ENCODE peak calls at places on chromosomes 6 and 20, in four cellular contexts. P, L, C and J are unnamed samples. For H3K4me1, the result is how much of the 10 kb centered on the place peaks cover.

GRCh38 chr6:42093582-42094329 is 43.4 kb downstream of the TAF8 start:
- DNase-seq in P (no peak), L (no peak), C (no peak), J (peak)

GRCh38 chr6:2353412-2354137 is 108.2 kb upstream of the GMDS start:
- DNase-seq in P (peak), L (peak), C (peak), J (no peak)

GRCh38 chr20:49675368-49676151 is 38.1 kb downstream of the B4GALT5 start:
- DNase-seq in P (no peak), L (no peak), C (no peak), J (no peak)

GRCh38 chr6:90493332-90493731 is 93.5 kb downstream of the MAP3K7 start:
- DNase-seq in P (no peak), L (no peak), C (no peak), J (no peak)

GRCh38 chr6:551405-551804 is 105.5 kb downstream of the HUS1B start:
- DNase-seq in P (no peak), L (no peak), C (no peak), J (no peak)

GRCh38 chr6:109458774-109459531 is 3.4 kb upstream of the MICAL1 start:
- DNase-seq in P (peak), L (no peak), C (no peak), J (no peak)

GRCh38 chr6:21597243-21597682 is 3.7 kb downstream of the SOX4 start:
- DNase-seq in P (no peak), L (no peak), C (no peak), J (no peak)

GRCh38 chr6:113693866-113694265 is 163.3 kb upstream of the MARCKS start:
- DNase-seq in P (no peak), L (no peak), C (no peak), J (no peak)

DNA sequence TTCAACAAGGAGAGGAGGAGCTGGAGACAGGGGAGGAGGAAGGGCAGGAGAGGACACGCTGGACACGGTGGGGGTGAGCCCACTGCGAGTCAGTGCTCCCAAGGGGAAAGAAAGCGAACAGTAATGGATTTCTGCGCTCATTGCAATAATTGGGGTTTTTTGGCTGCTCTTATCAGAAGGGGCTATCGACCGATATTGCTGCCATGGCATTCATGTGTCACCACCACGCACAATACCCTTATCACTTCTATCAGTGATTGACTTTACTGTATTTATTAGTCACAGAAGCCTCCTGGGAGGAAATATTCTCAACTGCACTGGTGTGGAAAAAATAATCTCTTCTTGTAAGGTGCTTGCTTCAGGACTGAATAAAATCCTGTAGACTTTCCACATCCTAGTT is 55.8 kb downstream of the CEP43 start:
- DNase-seq in P (no peak), L (no peak), C (no peak), J (no peak)
- H3K4me3 ChIP-seq in P (no peak), L (no peak), C (no peak), J (no peak)

DNA sequence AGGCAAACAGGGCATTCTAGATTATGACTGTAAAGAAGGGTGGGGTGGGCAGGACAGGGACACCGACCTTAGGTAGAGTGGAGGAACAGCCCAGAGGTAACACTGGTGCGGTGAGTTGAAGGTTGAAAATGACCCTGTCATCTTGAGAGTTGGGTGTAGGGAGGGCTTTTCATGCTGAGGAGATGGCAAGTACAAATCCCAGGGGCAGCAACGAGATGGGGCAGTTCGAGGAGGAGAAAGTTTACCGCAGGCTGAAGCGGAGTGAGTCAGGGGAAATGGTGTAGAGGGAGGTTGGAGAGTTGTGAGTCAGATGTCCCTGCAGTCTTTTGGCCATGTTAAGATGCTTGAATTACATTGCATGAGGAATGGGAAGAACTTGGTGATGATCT is 101.1 kb downstream of the HIVEP1 start:
- DNase-seq in P (no peak), L (no peak), C (no peak), J (no peak)
- H3K4me1 ChIP-seq in P (half or more), L (under half), C (under half), J (under half)

DNA sequence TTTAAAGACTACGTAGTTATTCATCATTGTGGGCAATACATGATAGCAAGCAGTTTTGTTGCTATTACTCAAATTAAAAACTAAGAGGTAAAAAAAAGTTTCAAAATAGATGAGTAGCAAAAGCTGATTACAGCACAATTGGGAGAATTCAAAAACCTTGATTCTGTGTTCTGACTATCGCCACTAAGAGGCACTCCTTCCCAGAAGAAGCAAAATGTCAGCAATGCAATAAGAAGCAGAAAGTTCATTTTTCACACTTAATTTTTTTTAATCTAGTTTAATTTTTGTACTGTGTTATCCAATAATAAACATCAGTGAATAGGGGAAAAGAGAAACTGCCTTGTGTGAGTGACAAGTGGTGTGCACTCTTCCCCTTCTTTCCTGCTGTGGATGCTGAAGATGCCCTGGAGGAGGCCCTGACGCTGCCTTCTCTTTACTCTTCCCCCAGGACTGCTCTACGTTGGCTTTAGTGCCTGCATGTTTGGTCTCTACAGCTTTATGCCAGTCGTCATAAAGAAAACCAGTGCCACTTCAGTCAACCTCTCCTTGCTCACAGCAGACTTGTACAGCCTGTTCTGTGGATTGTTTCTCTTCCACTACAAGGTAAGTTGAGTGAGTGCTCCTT is 263.2 kb upstream of the PLN start:
- DNase-seq in P (no peak), L (no peak), C (no peak), J (no peak)
- H3K4me3 ChIP-seq in P (no peak), L (peak), C (no peak), J (no peak)

GRCh38 chr6:129645371-129646139 is 64.4 kb downstream of the ARHGAP18 start:
- DNase-seq in P (no peak), L (no peak), C (no peak), J (no peak)
- H3K4me1 ChIP-seq in P (under half), L (under half), C (under half), J (under half)

GRCh38 chr20:63735859-63736718 is at the start of gene LIME1:
- DNase-seq in P (peak), L (no peak), C (peak), J (no peak)
- H3K4me3 ChIP-seq in P (peak), L (peak), C (no peak), J (peak)

GRCh38 chr20:43960231-43960630 is 45.6 kb downstream of the TOX2 start:
- DNase-seq in P (no peak), L (no peak), C (peak), J (no peak)

GRCh38 chr20:43962518-43962917 is 47.9 kb downstream of the TOX2 start:
- DNase-seq in P (no peak), L (no peak), C (no peak), J (no peak)

GRCh38 chr20:43961541-43962471 is 47.2 kb downstream of the TOX2 start:
- DNase-seq in P (no peak), L (no peak), C (peak), J (no peak)

GRCh38 chr20:43959920-43960227 is 45.2 kb downstream of the TOX2 start:
- DNase-seq in P (no peak), L (no peak), C (no peak), J (no peak)

DNA sequence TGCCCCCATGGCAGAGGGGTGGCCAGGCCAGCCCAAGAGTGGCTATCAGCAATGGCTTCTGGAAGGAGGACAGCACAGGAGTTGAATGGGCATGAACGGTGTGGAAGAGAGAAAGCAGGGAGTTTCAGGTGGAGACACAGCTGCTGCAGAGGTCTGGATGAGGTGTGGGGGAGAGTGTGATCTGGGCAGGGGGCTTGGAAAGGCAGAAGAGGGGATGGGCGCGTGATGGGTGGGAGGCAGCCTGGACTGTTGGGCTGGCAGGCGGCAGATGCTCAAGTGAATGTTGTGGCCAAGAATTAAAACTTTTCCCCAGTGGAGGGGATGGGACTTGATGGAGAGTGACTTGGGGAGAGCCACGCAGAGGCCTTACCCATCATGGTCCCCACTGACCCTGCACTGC is 46.5 kb downstream of the TOX2 start:
- DNase-seq in P (no peak), L (no peak), C (peak), J (no peak)
- H3K4me1 ChIP-seq in P (half or more), L (under half), C (under half), J (half or more)

GRCh38 chr6:134379086-134379485 is 61.2 kb upstream of the SGK1 start:
- DNase-seq in P (no peak), L (peak), C (no peak), J (no peak)
- H3K4me3 ChIP-seq in P (no peak), L (no peak), C (no peak), J (no peak)

DNA sequence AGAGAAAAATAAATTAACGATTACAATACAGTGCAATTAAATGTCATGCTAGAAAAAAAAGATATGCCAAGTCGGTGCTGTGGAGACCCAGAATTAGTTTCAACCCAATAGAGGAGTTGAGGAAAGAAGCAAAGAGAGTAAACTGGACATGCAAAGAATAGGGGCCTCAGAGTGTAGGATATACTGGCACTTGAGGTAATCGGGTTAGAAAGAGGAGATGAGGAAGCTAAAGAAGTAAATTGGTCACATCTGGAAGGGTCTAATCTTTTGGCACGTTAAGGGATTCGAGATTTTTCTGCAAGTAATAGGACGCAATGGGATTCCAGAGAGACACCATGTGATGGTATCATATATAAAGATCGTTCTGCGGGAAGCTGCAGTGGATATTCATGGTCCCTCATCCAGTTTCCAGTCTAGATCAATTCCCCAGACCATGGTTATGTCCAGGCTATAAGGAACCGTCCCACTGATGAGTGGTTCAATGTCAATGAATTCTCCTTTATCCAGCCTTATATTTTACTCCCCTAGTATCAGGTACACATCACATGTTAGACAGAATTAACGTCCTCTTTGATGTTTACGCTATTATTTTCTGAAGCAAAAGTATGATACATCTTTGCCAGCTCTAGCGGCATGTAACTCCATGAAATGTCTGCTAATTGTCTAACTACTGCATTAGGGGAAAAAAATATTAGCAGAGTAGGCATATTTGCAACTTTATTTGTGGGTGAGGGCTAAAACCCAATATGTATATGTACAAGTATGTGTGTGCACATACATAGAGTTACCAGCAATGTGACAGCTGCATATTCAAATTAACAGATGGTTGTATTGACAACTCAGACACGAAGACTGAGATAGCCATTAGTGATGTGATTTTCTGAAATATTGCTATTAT is 1.1 kb upstream of the TBC1D32 start:
- DNase-seq in P (no peak), L (no peak), C (no peak), J (no peak)
- H3K4me1 ChIP-seq in P (under half), L (under half), C (under half), J (under half)

GRCh38 chr20:43444107-43444506 is 13.6 kb upstream of the SRSF6 start:
- DNase-seq in P (no peak), L (no peak), C (no peak), J (no peak)
- H3K4me3 ChIP-seq in P (no peak), L (no peak), C (no peak), J (no peak)

GRCh38 chr6:30829639-30830250 is 54.6 kb upstream of the DDR1 start:
- DNase-seq in P (no peak), L (no peak), C (peak), J (peak)
- H3K4me1 ChIP-seq in P (half or more), L (under half), C (under half), J (under half)